ENCODE peak calls at places on chromosomes 5 and 9, in five cellular contexts. H is H1, K is HCT116, P is HepG2, V is GM12878. T is an unnamed sample.

GRCh38 chr9:94111446-94111845 is 27.2 kb downstream of the PTPDC1 start:
- DNase-seq in V (no peak), K (no peak), H (no peak), P (no peak), T (no peak)

GRCh38 chr9:93024986-93025630 is 33.4 kb upstream of the SUSD3 start:
- DNase-seq in P (no peak), K (no peak), V (no peak), H (no peak), T (no peak)

GRCh38 chr5:138709216-138709615 is 44.0 kb upstream of the CTNNA1 start:
- DNase-seq in V (no peak), H (no peak), K (no peak), P (no peak), T (no peak)

GRCh38 chr5:77774981-77775772 is 962 bp downstream of the TBCA start:
- DNase-seq in V (no peak), P (peak), H (no peak), K (peak), T (no peak)

GRCh38 chr5:68432682-68433081 is 217.1 kb downstream of the PIK3R1 start:
- DNase-seq in P (no peak), H (no peak), K (peak), V (no peak), T (no peak)

GRCh38 chr5:125870271-125870670 is 552.9 kb upstream of the GRAMD2B start:
- DNase-seq in H (no peak), V (no peak), K (no peak), P (no peak), T (no peak)

GRCh38 chr9:77514886-77515711 is 133.0 kb downstream of the GNA14 start:
- DNase-seq in P (peak), V (no peak), K (no peak), H (no peak), T (no peak)

GRCh38 chr5:83564069-83564749 is 92.7 kb downstream of the VCAN start:
- DNase-seq in H (no peak), V (no peak), K (peak), P (peak), T (peak)

GRCh38 chr5:159290741-159291140 is 27.7 kb downstream of the UBLCP1 start:
- DNase-seq in V (no peak), K (no peak), H (no peak), P (no peak), T (no peak)

GRCh38 chr5:126462239-126463014 is 39.2 kb downstream of the GRAMD2B start:
- DNase-seq in K (no peak), H (no peak), V (no peak), P (no peak), T (no peak)

GRCh38 chr9:128117613-128118471 is 9.7 kb downstream of the PTGES2 start:
- DNase-seq in P (peak), H (peak), V (no peak), K (peak), T (peak)

GRCh38 chr5:175718401-175719108 is 60.7 kb downstream of the HRH2 start:
- DNase-seq in P (no peak), H (peak), V (no peak), K (peak), T (peak)

GRCh38 chr5:133848306-133848924 is 120.0 kb downstream of the C5orf15 start:
- DNase-seq in P (peak), K (no peak), H (no peak), V (no peak), T (no peak)

GRCh38 chr5:89343666-89344065 is 460.7 kb upstream of the MEF2C start:
- DNase-seq in H (no peak), K (no peak), V (peak), P (no peak), T (peak)

GRCh38 chr9:72292874-72293607 is 72.0 kb downstream of the ZFAND5 start:
- DNase-seq in V (no peak), K (no peak), P (no peak), H (no peak), T (peak)

GRCh38 chr5:76622973-76623596 is at the start of gene F2RL2:
- DNase-seq in K (no peak), V (no peak), P (no peak), H (no peak), T (peak)
- TF ChIP-seq SRF in K (no peak), V (no peak), P (no peak), H (no peak), T (no peak)

DNA sequence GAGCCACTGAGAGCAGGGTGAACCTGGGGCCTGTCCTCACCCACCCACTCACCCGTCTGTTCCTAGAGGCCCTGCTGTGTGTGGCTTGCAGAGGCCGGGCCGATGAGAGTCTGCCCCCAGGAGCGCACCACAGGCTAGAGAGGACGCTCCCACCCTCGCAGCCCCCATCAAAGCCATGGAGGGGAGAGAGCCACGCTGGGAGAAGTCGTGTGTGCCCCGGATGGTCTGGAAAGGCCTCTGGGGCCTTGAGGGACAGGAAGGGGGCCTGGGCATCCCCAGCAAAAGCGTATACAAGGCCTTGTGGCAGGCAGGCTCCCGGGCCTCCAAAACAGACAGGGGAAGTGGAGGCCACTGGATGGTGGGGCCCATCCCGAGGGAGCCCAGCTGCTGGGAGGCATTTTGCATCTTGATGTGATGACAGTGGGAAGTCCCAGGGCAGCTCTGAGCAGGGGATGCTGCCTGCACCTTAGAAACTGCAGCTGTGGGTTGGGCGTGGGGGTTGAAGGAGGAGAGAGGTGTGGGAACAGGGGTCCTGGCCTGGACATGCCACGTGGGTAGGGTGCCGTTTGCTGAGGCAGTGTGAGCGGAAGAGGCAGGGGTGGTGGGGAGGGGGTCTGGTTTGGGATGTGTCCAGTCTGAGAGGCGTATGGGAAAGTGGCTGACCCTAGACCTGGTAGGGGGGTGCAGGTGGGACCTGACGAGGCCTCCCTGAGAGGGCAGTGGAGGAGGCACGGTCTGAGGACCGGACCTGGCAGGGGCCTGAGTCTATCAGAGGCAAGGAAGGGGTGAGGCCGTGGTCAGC is 43.0 kb upstream of the NOTCH1 start:
- DNase-seq in P (no peak), K (no peak), V (no peak), H (no peak), T (no peak)
- TF ChIP-seq SRF in P (no peak), K (no peak), V (no peak), H (no peak), T (no peak)

GRCh38 chr9:109198736-109199384 is 31.8 kb upstream of the FRRS1L start:
- DNase-seq in H (no peak), P (no peak), V (no peak), K (peak), T (peak)

GRCh38 chr9:109192732-109193361 is 25.8 kb upstream of the FRRS1L start:
- DNase-seq in K (peak), P (peak), V (no peak), H (peak), T (peak)

GRCh38 chr9:109190151-109190550 is 23.1 kb upstream of the FRRS1L start:
- DNase-seq in P (no peak), K (no peak), V (no peak), H (no peak), T (no peak)

GRCh38 chr9:109191746-109192145 is 24.7 kb upstream of the FRRS1L start:
- DNase-seq in V (no peak), K (no peak), H (no peak), P (no peak), T (no peak)

DNA sequence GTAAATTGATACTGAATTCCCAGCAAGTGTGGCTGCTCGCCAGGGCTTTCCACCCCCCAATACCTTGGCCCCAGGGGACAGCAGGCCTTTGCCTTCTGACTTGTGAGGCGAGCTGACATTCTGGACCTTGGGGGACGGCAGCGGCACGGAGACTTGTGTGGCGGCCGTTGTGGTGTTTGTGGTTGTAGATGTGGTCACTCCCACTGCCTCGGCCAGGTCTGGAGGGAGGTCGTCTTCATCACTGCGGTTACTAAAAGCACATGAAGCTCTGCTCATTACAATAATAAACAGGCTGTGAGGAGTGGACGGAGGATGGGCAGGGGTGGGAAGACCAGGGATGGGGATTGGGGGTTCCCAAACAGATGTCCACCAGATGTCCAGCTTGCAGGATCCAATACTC is 27.1 kb upstream of the FRRS1L start:
- DNase-seq in K (no peak), H (no peak), P (no peak), V (no peak), T (no peak)
- TF ChIP-seq SRF in K (no peak), H (no peak), P (no peak), V (no peak), T (no peak)

GRCh38 chr5:151223447-151224264 is at the start of gene CCDC69:
- DNase-seq in K (peak), H (peak), V (no peak), P (peak), T (peak)

GRCh38 chr5:151224372-151224771 is 480 bp upstream of the CCDC69 start:
- DNase-seq in P (no peak), H (no peak), K (no peak), V (no peak), T (no peak)

GRCh38 chr5:151222769-151223446 is 984 bp downstream of the CCDC69 start:
- DNase-seq in P (no peak), K (no peak), H (peak), V (no peak), T (peak)

GRCh38 chr5:151221574-151221973 is 2.3 kb downstream of the CCDC69 start:
- DNase-seq in H (no peak), K (no peak), V (no peak), P (no peak), T (no peak)

DNA sequence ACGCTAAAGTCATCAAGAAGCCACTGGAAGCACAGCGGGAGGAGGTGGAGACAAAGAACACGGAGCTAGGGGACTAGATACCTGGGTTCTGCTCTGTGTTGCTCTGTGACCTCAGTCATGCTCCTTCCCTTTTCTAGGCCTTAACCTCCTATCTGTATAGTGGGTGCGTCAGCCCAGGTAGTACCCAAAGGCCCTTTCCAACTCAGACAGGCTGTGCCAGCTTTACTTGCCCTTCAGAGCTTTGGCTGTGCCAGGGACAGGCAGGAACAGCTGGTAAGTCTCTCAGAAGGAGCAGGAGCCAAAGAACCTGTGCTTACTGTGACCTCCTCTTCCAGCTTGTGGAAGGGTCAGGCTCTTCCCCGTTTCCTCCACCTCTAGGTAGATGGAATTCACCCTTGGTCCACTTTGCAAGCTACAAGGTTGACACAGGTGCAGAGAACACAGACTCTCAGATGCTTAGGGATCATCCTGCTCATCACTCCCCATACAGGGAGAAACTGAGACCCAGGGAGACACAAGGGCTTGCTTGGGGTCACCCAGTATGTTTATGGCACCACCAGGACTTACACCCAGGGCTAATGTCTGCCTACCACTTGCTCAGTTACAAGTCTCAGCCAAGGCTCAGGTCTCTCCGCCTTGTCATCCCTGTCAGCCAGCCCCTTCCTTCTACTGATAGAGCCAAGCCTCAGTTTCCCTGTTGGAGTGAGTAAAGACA is 1.7 kb downstream of the CCDC69 start:
- DNase-seq in V (no peak), P (no peak), H (no peak), K (no peak), T (no peak)
- TF ChIP-seq SRF in V (no peak), P (no peak), H (no peak), K (no peak), T (no peak)

GRCh38 chr9:132538071-132538470 is 44.3 kb upstream of the BARHL1 start:
- DNase-seq in K (no peak), H (no peak), P (no peak), V (no peak), T (no peak)
- TF ChIP-seq SRF in K (no peak), H (no peak), P (no peak), V (no peak), T (no peak)

GRCh38 chr9:100106616-100107015 is 7.6 kb downstream of the INVS start:
- DNase-seq in H (no peak), K (no peak), P (no peak), V (no peak), T (no peak)
- TF ChIP-seq SRF in H (no peak), K (no peak), P (no peak), V (no peak), T (no peak)